ENCODE peak calls at places on chromosomes 4 and X, in six cellular contexts. N is Daoy, L is neural progenitor cell, T is skeletal muscle cell, P is ELR, R is bronchial epithelial cell. E is an unnamed sample.
A peak's percentile ranks its signal among the peaks of the same experiment; 100 is the strongest.

GRCh38 chr4:2482693-2483092 is 13.8 kb downstream of the RNF4 start:
- DNase-seq in P (no peak), L (no peak), T (peak; percentile 38), R (no peak), N (no peak), E (peak; percentile 30)

GRCh38 chrX:29172880-29173279 is 585.6 kb downstream of the IL1RAPL1 start:
- DNase-seq in N (no peak), P (peak; percentile 4), T (peak; percentile 21), R (no peak), L (no peak), E (no peak)

GRCh38 chr4:150306719-150307118 is 228.5 kb downstream of the DCLK2 start:
- DNase-seq in L (no peak), R (no peak), T (no peak), P (no peak), N (no peak), E (no peak)

GRCh38 chr4:137609693-137610450 is 77.6 kb upstream of the PCDH18 start:
- DNase-seq in L (no peak), P (peak; percentile 26), R (no peak), N (no peak), T (peak; percentile 16), E (no peak)

GRCh38 chr4:112857461-112857860 is 192.0 kb upstream of the ANK2 start:
- DNase-seq in R (peak; percentile 99), L (no peak), T (peak; percentile 80), P (peak; percentile 91), N (peak; percentile 66), E (peak; percentile 86)

GRCh38 chr4:108053281-108053701 is 63.6 kb downstream of the HADH start:
- DNase-seq in R (no peak), T (no peak), P (no peak), L (no peak), N (no peak), E (peak; percentile 70)

GRCh38 chr4:2822461-2823300 is 21.0 kb upstream of the ADD1 start:
- DNase-seq in P (no peak), T (no peak), L (no peak), R (no peak), N (no peak), E (no peak)

GRCh38 chrX:32155044-32155638 is 1056.2 kb downstream of the DMD start:
- DNase-seq in L (peak; percentile 54), N (no peak), P (no peak), R (no peak), T (no peak), E (no peak)

GRCh38 chr4:87105101-87105852 is 115.1 kb downstream of the KLHL8 start:
- DNase-seq in L (no peak), T (no peak), N (no peak), R (no peak), P (no peak), E (no peak)

GRCh38 chr4:85478576-85478975 is 3.6 kb downstream of the ARHGAP24 start:
- DNase-seq in P (peak; percentile 72), R (no peak), T (peak; percentile 66), L (no peak), N (no peak), E (no peak)

GRCh38 chr4:48968814-48969213 is 17.3 kb upstream of the CWH43 start:
- DNase-seq in T (peak; percentile 68), L (no peak), P (peak; percentile 85), N (peak; percentile 37), R (peak; percentile 98), E (peak; percentile 58)

GRCh38 chr4:77927991-77928925 is 65.6 kb downstream of the MRPL1 start:
- DNase-seq in R (peak; percentile 96), N (no peak), P (peak; percentile 18), L (no peak), T (peak; percentile 60), E (peak; percentile 28)

E was measured in kidney tubule cell.